ENCODE peak calls at places on chromosome 17, in seven cellular contexts. A is hepatic stellate cell; E is Caco-2; D is stimulated activated CD4-positive, alpha-beta T cell treated with anti-CD3 and anti-CD28 coated beads, Interleukin-1b, Interleukin-23, amount 100 ng/mL, for 4 hours; W is nucleus accumbens; F is upper lobe of right lung; X is activated CD4-positive, CD25-positive, alpha-beta regulatory T cell. V is an unnamed sample.

GRCh38 chr17:75031972-75032895 is 14.5 kb downstream of the ATP5PD start:
- DNase-seq in W (peak), A (peak), F (peak), D (peak), X (peak), E (peak), V (peak)

GRCh38 chr17:47694818-47695663 is 1.1 kb downstream of the TBKBP1 start:
- DNase-seq in A (peak), D (peak), E (no peak), W (peak), X (no peak), F (peak), V (no peak)

GRCh38 chr17:40307001-40307690 is 1.8 kb upstream of the RARA start:
- DNase-seq in D (no peak), A (no peak), E (no peak), X (no peak), F (no peak), W (no peak), V (no peak)

GRCh38 chr17:652310-652709 is 62.3 kb downstream of the VPS53 start:
- DNase-seq in F (no peak), W (no peak), A (no peak), X (no peak), D (no peak), E (no peak), V (no peak)

GRCh38 chr17:34156401-34156740 is 98.7 kb upstream of the CCL2 start:
- DNase-seq in F (no peak), X (no peak), W (no peak), D (no peak), E (no peak), A (no peak), V (no peak)

GRCh38 chr17:27649929-27650328 is 18.9 kb downstream of the LGALS9 start:
- DNase-seq in D (no peak), A (no peak), E (no peak), X (no peak), W (peak), F (no peak), V (no peak)

GRCh38 chr17:79544142-79544914 is 66.5 kb downstream of the RBFOX3 start:
- DNase-seq in A (no peak), W (peak), X (no peak), F (no peak), E (no peak), D (no peak), V (no peak)

GRCh38 chr17:57107498-57108101 is 22.6 kb downstream of the AKAP1 start:
- DNase-seq in D (no peak), E (peak), A (no peak), F (peak), X (no peak), W (no peak), V (peak)

GRCh38 chr17:17836818-17837379 is at the start of gene SREBF1:
- DNase-seq in X (no peak), E (peak), D (peak), A (peak), F (peak), W (peak), V (peak)

GRCh38 chr17:77814091-77814772 is 144.3 kb upstream of the TNRC6C start:
- DNase-seq in X (no peak), D (no peak), W (no peak), E (no peak), A (no peak), F (no peak), V (no peak)

GRCh38 chr17:21358185-21358584 is 18.0 kb upstream of the KCNJ12 start:
- DNase-seq in X (no peak), F (no peak), W (no peak), D (no peak), A (no peak), E (no peak), V (no peak)

GRCh38 chr17:72558971-72559476 is 438.2 kb downstream of the SOX9 start:
- DNase-seq in E (no peak), W (no peak), X (no peak), D (no peak), A (no peak), F (no peak), V (no peak)

GRCh38 chr17:81993726-81994592 is 16.5 kb downstream of the ASPSCR1 start:
- DNase-seq in F (no peak), E (no peak), W (no peak), X (no peak), D (no peak), A (no peak), V (no peak)

GRCh38 chr17:48506246-48506645 is 24.6 kb downstream of the HOXB1 start:
- DNase-seq in W (no peak), D (no peak), F (no peak), X (no peak), E (no peak), A (no peak), V (no peak)

GRCh38 chr17:50916708-50917417 is 50.7 kb upstream of the TOB1 start:
- DNase-seq in D (no peak), A (no peak), F (no peak), E (no peak), X (no peak), W (no peak), V (no peak)

GRCh38 chr17:29078183-29079045 is 35.5 kb downstream of the PIPOX start:
- DNase-seq in X (no peak), A (no peak), F (no peak), W (peak), E (no peak), D (no peak), V (peak)

GRCh38 chr17:62643496-62643895 is 16.0 kb downstream of the MRC2 start:
- DNase-seq in E (no peak), A (no peak), D (no peak), W (no peak), X (no peak), F (no peak), V (no peak)

GRCh38 chr17:15935891-15936290 is 9.0 kb upstream of the ADORA2B start:
- DNase-seq in E (no peak), A (no peak), F (peak), D (no peak), X (no peak), W (no peak), V (no peak)

GRCh38 chr17:64095144-64095882 is 34.6 kb downstream of the ERN1 start:
- DNase-seq in F (no peak), A (no peak), X (no peak), W (no peak), D (no peak), E (no peak), V (peak)

GRCh38 chr17:50613596-50613995 is 21.1 kb upstream of the ABCC3 start:
- DNase-seq in W (no peak), A (no peak), X (no peak), F (no peak), E (no peak), D (no peak), V (no peak)

GRCh38 chr17:80008383-80008840 is 27.3 kb downstream of the TBC1D16 start:
- DNase-seq in E (peak), W (peak), X (peak), D (peak), A (peak), F (peak), V (peak)

GRCh38 chr17:42337442-42337841 is 49.1 kb downstream of the STAT5A start:
- DNase-seq in X (no peak), D (peak), F (no peak), E (no peak), W (no peak), A (no peak), V (no peak)

V was measured in MCF 10A.